ENCODE peak calls at places on chromosome 21, in four cellular contexts. J, D, O and N are unnamed samples.

GRCh38 chr21:41195311-41195710 is 27.4 kb downstream of the BACE2 start:
- DNase-seq in D (no peak), J (no peak), O (no peak), N (no peak)

GRCh38 chr21:41504030-41504429 is 3.9 kb downstream of the TMPRSS2 start:
- DNase-seq in J (no peak), O (no peak), D (no peak), N (no peak)

GRCh38 chr21:41715649-41716321 is 51.1 kb downstream of the RIPK4 start:
- DNase-seq in J (no peak), D (no peak), O (no peak), N (no peak)

GRCh38 chr21:42468511-42469131 is 27.4 kb downstream of the RSPH1 start:
- DNase-seq in D (no peak), J (no peak), O (no peak), N (no peak)

GRCh38 chr21:42997053-42997452 is 22.7 kb downstream of the PKNOX1 start:
- DNase-seq in D (no peak), O (no peak), J (no peak), N (no peak)

GRCh38 chr21:46637952-46638746 is 2.7 kb downstream of the PRMT2 start:
- DNase-seq in J (no peak), D (peak), O (no peak), N (no peak)

GRCh38 chr21:43591468-43592050 is 67.7 kb downstream of the HSF2BP start:
- DNase-seq in O (no peak), J (no peak), D (no peak), N (no peak)

GRCh38 chr21:26194811-26195251 is 24.3 kb upstream of the APP start:
- DNase-seq in J (no peak), D (no peak), O (no peak), N (no peak)

GRCh38 chr21:33441489-33442477 is 38.0 kb downstream of the TMEM50B start:
- DNase-seq in D (peak), O (no peak), J (no peak), N (no peak)

GRCh38 chr21:26597023-26597422 is 23.9 kb upstream of the CYYR1 start:
- DNase-seq in O (no peak), D (no peak), J (no peak), N (no peak)

GRCh38 chr21:33268736-33269441 is 2.7 kb downstream of the IL10RB start:
- DNase-seq in O (no peak), J (no peak), D (peak), N (peak)

GRCh38 chr21:22019766-22020165 is 1021.6 kb downstream of the NCAM2 start:
- DNase-seq in J (no peak), D (no peak), O (no peak), N (no peak)

GRCh38 chr21:23887709-23888303 is 1719.5 kb downstream of the MRPL39 start:
- DNase-seq in D (no peak), O (no peak), J (no peak), N (no peak)

GRCh38 chr21:42574234-42575027 is 60.8 kb downstream of the SLC37A1 start:
- DNase-seq in J (no peak), O (peak), D (no peak), N (no peak)

GRCh38 chr21:45542667-45543370 is 579 bp upstream of the SLC19A1 start:
- DNase-seq in J (peak), D (no peak), O (no peak), N (no peak)

GRCh38 chr21:44766014-44766817 is 35.4 kb downstream of the UBE2G2 start:
- DNase-seq in D (no peak), J (no peak), O (no peak), N (no peak)

GRCh38 chr21:41951876-41952567 is 1.8 kb downstream of the C2CD2 start:
- DNase-seq in O (no peak), D (no peak), J (no peak), N (no peak)

GRCh38 chr21:26776320-26777021 is 68.7 kb downstream of the ADAMTS1 start:
- DNase-seq in J (no peak), O (no peak), D (no peak), N (no peak)

GRCh38 chr21:29534448-29534847 is 235.7 kb downstream of the BACH1 start:
- DNase-seq in J (no peak), O (no peak), D (no peak), N (no peak)

GRCh38 chr21:42846221-42846620 is 33.1 kb downstream of the WDR4 start:
- DNase-seq in D (no peak), O (no peak), J (no peak), N (no peak)

GRCh38 chr21:16195476-16195875 is 465.7 kb downstream of the USP25 start:
- DNase-seq in O (no peak), D (no peak), J (no peak), N (no peak)

GRCh38 chr21:17191346-17191993 is 321.4 kb upstream of the CXADR start:
- DNase-seq in O (no peak), J (no peak), D (no peak), N (no peak)

GRCh38 chr21:42403611-42404231 is at the start of gene UBASH3A:
- DNase-seq in D (no peak), J (no peak), O (peak), N (no peak)

GRCh38 chr21:25568230-25568629 is 39.1 kb downstream of the MRPL39 start:
- DNase-seq in O (no peak), J (no peak), D (no peak), N (no peak)

GRCh38 chr21:46250146-46250725 is 21.7 kb upstream of the LSS start:
- DNase-seq in O (no peak), J (no peak), D (no peak), N (no peak)

GRCh38 chr21:24852610-24853195 is 754.6 kb downstream of the MRPL39 start:
- DNase-seq in O (no peak), J (no peak), D (no peak), N (no peak)

GRCh38 chr21:15761508-15762100 is 31.8 kb downstream of the USP25 start:
- DNase-seq in J (no peak), O (no peak), D (no peak), N (no peak)

GRCh38 chr21:32777269-32777668 is 5.7 kb upstream of the PAXBP1 start:
- DNase-seq in J (no peak), D (no peak), O (no peak), N (no peak)

GRCh38 chr21:42685954-42686500 is 32.6 kb downstream of the PDE9A start:
- DNase-seq in O (no peak), D (no peak), J (no peak), N (no peak)

GRCh38 chr21:43645414-43645891 is 13.8 kb downstream of the HSF2BP start:
- DNase-seq in D (no peak), J (no peak), O (no peak), N (no peak)

GRCh38 chr21:25995283-25995682 is 175.3 kb downstream of the APP start:
- DNase-seq in D (no peak), J (no peak), O (no peak), N (no peak)

GRCh38 chr21:46556802-46557201 is 48.1 kb downstream of the S100B start:
- DNase-seq in J (no peak), D (no peak), O (no peak), N (no peak)

GRCh38 chr21:17537299-17537698 is 24.5 kb downstream of the CXADR start:
- DNase-seq in D (no peak), O (no peak), J (no peak), N (no peak)

GRCh38 chr21:43303240-43304178 is 123.4 kb downstream of the SIK1 start:
- DNase-seq in O (peak), D (no peak), J (no peak), N (no peak)

GRCh38 chr21:17501107-17502006 is 11.5 kb upstream of the CXADR start:
- DNase-seq in J (no peak), D (no peak), O (no peak), N (peak)

GRCh38 chr21:42474043-42474831 is 21.8 kb downstream of the RSPH1 start:
- DNase-seq in J (no peak), D (no peak), O (no peak), N (peak)

DNA sequence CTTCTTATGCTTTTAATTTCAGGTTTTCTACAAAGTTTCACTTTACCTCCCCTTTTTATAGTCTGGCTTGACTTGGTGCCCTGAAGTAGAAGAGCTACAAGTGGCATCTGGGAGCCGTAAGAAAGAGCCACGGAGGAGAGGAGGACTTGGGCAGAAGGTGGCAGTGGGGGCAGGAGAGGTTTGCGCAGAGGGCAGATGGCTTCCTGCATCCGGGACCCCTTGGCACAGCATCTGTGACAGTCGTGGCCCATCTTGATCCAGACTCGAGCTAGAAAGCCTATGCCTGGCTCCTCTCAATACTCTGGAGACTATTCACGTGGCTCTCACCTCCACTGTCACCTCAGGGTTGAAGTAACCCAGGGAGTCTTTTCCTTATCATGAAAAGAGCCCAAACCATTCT is 169.1 kb downstream of the DYRK1A start:
- DNase-seq in D (no peak), J (no peak), O (no peak), N (no peak)
- TF ChIP-seq EGR1 in D (no peak), J (no peak), O (no peak), N (no peak)

GRCh38 chr21:34807881-34808568 is 139.2 kb downstream of the CLIC6 start:
- DNase-seq in J (no peak), D (no peak), O (no peak), N (peak)

GRCh38 chr21:34805157-34805556 is 136.4 kb downstream of the CLIC6 start:
- DNase-seq in J (no peak), O (no peak), D (no peak), N (no peak)

GRCh38 chr21:34806423-34806822 is 137.6 kb downstream of the CLIC6 start:
- DNase-seq in D (no peak), O (no peak), J (no peak), N (no peak)

GRCh38 chr21:34808569-34809204 is 139.9 kb downstream of the CLIC6 start:
- DNase-seq in D (no peak), J (no peak), O (no peak), N (no peak)

GRCh38 chr21:34807146-34807880 is 138.5 kb downstream of the CLIC6 start:
- DNase-seq in J (no peak), O (no peak), D (no peak), N (no peak)
- H3K4me2 ChIP-seq in J (no peak), O (no peak), D (no peak), N (peak)

GRCh38 chr21:20783611-20784010 is 214.6 kb upstream of the NCAM2 start:
- DNase-seq in O (no peak), J (no peak), D (no peak), N (no peak)
- TF ChIP-seq SIN3A in O (no peak), J (no peak), D (no peak), N (no peak)

DNA sequence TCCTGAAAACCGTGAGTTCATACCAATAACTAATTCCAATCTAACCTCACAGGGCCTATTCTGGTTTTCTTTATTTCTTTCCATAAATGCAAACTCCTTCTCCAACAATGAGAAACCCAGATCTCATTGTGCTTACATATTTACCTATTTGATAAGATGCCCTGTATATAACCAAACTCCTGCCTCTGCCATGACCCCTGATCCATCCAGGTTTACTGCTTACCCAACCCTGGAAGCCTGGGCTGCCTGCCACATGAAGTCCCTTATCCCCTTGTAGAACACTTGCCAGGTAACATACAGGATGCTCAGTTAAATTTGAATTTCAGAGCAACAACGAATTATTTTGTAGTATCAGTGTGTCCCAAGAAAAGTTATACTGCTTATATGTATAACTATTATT is 766.1 kb downstream of the LTN1 start:
- DNase-seq in D (no peak), J (no peak), O (no peak), N (no peak)
- TF ChIP-seq EGR1 in D (no peak), J (no peak), O (no peak), N (no peak)

GRCh38 chr21:14116080-14116481 is 94.7 kb downstream of the LIPI start:
- DNase-seq in J (no peak), D (peak), O (no peak), N (no peak)

GRCh38 chr21:14120091-14120734 is 90.5 kb downstream of the LIPI start:
- DNase-seq in J (peak), O (peak), D (peak), N (no peak)

GRCh38 chr21:14119038-14119437 is 91.7 kb downstream of the LIPI start:
- DNase-seq in O (no peak), D (no peak), J (no peak), N (no peak)

DNA sequence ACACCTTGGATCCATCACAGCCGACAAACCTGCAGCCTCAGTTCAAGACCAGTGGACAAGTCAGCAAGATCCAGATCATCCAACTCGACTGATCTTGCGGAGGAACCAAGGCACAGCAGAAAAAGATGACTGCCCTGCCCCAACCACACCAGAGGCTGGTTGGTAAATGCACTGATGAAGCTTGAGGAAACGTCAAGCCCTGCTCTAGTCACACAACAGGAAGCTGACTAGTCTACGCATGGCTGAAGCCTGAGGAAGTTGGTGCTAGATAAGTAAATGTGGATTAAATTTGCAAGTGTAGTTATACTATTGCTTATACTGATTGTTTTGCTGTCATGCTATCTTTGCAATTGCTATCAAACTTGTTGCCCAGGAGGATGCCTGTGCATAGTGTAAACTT is 89.0 kb downstream of the LIPI start:
- DNase-seq in O (no peak), D (no peak), J (no peak), N (no peak)
- H3K4me2 ChIP-seq in O (no peak), D (no peak), J (no peak), N (no peak)

GRCh38 chr21:38333290-38334272 is 76.8 kb downstream of the KCNJ15 start:
- DNase-seq in D (no peak), O (no peak), J (no peak), N (no peak)
- TF ChIP-seq SIN3A in D (no peak), O (no peak), J (no peak), N (no peak)

GRCh38 chr21:35427320-35428040 is 378.4 kb upstream of the RUNX1 start:
- DNase-seq in J (no peak), D (no peak), O (no peak), N (no peak)

GRCh38 chr21:35428927-35429326 is 379.8 kb upstream of the RUNX1 start:
- DNase-seq in O (no peak), D (no peak), J (no peak), N (no peak)

GRCh38 chr21:35426897-35427296 is 377.8 kb upstream of the RUNX1 start:
- DNase-seq in J (no peak), D (no peak), O (no peak), N (no peak)

GRCh38 chr21:35428041-35428400 is 378.9 kb upstream of the RUNX1 start:
- DNase-seq in D (no peak), J (no peak), O (no peak), N (no peak)

DNA sequence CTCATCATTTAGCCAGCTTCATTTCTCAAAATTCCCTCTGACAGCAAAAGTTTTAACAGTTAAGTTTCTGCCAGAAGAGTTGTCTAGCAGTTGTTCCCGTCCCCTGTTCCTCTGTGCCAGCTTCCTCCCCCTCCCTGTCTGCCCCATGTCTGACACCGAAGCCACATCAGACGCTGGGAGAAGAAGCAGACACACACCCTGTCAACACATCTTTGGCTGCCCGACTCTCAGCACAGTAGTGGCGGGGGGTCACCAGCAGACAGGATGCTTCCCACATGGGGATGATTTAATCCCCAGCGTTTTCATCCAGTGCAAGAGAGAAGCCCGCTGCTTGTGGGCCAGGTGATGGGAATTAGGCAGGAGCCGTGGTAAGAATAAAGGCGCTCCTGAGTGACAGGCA is 379.4 kb upstream of the RUNX1 start:
- DNase-seq in O (no peak), D (no peak), J (no peak), N (no peak)
- TF ChIP-seq EGR1 in O (no peak), D (no peak), J (no peak), N (no peak)